ENCODE peak calls at places on chromosomes 6 and 20, in five cellular contexts. B is adrenal gland; L is small intestine; I is CD8-positive, alpha-beta memory T cell; R is sigmoid colon. A is an unnamed sample. For H3K4me1, the result is how much of the 10 kb centered on the place peaks cover.

GRCh38 chr20:46670585-46671584 is 18.4 kb downstream of the TP53RK start:
- DNase-seq in R (no peak), I (no peak), B (no peak), L (no peak), A (no peak)

GRCh38 chr6:116088946-116089345 is 11.7 kb upstream of the NT5DC1 start:
- DNase-seq in I (no peak), L (no peak), B (no peak), R (no peak), A (no peak)

GRCh38 chr6:104606361-104606760 is 253.4 kb downstream of the HACE1 start:
- DNase-seq in I (no peak), R (no peak), L (no peak), B (no peak), A (no peak)

GRCh38 chr6:90905351-90905750 is 318.5 kb upstream of the MAP3K7 start:
- DNase-seq in L (no peak), R (no peak), B (no peak), I (no peak), A (no peak)

GRCh38 chr6:27096834-27097511 is 150.5 kb upstream of the PRSS16 start:
- DNase-seq in R (no peak), B (peak), I (no peak), L (peak), A (peak)

GRCh38 chr6:121319112-121319553 is 15.1 kb downstream of the TBC1D32 start:
- DNase-seq in L (peak), B (no peak), I (no peak), R (no peak), A (no peak)

GRCh38 chr6:89339565-89339964 is 13.0 kb downstream of the UBE2J1 start:
- DNase-seq in B (no peak), R (no peak), L (no peak), I (no peak), A (no peak)

GRCh38 chr20:62735331-62735821 is 26.7 kb downstream of the NTSR1 start:
- DNase-seq in I (no peak), B (no peak), R (no peak), L (no peak), A (no peak)

GRCh38 chr6:127343753-127344659 is 597 bp upstream of the ECHDC1 start:
- DNase-seq in I (no peak), L (peak), B (no peak), R (no peak), A (no peak)

GRCh38 chr6:134813146-134813545 is 136.8 kb downstream of the ALDH8A1 start:
- DNase-seq in R (no peak), L (no peak), B (no peak), I (no peak), A (no peak)

GRCh38 chr6:165439928-165440554 is 130.6 kb upstream of the C6orf118 start:
- DNase-seq in B (no peak), R (no peak), I (no peak), L (peak), A (no peak)

GRCh38 chr6:138622967-138623366 is 123.7 kb upstream of the NHSL1 start:
- DNase-seq in B (no peak), L (no peak), I (no peak), R (no peak), A (no peak)

GRCh38 chr6:125866433-125866832 is 75.7 kb downstream of the NCOA7 start:
- DNase-seq in I (no peak), L (no peak), R (no peak), B (no peak), A (no peak)

GRCh38 chr6:71486466-71486865 is 197.9 kb downstream of the OGFRL1 start:
- DNase-seq in R (no peak), B (no peak), I (no peak), L (no peak), A (no peak)

GRCh38 chr6:26415036-26415614 is 13.1 kb downstream of the BTN3A1 start:
- DNase-seq in L (peak), B (no peak), R (no peak), I (no peak), A (no peak)

GRCh38 chr6:162184465-162184864 is 543.1 kb downstream of the PRKN start:
- DNase-seq in I (no peak), R (no peak), L (no peak), B (no peak), A (no peak)

GRCh38 chr6:132798820-132799538 is 542 bp upstream of the SLC18B1 start:
- DNase-seq in I (peak), L (peak), R (peak), B (peak), A (peak)

GRCh38 chr6:63936399-63936798 is 300.8 kb downstream of the PHF3 start:
- DNase-seq in R (no peak), B (no peak), I (no peak), L (no peak), A (no peak)

GRCh38 chr20:45229264-45230056 is 8.3 kb downstream of the SEMG2 start:
- DNase-seq in L (peak), R (no peak), I (peak), B (no peak), A (peak)

GRCh38 chr6:27672113-27672799 is 199.4 kb upstream of the ZNF184 start:
- DNase-seq in I (no peak), L (peak), R (no peak), B (no peak), A (no peak)

GRCh38 chr6:43475506-43475905 is 1.9 kb upstream of the TJAP1 start:
- DNase-seq in I (no peak), R (no peak), L (no peak), B (no peak), A (no peak)

GRCh38 chr20:34240121-34240520 is 1.1 kb upstream of the ASIP start:
- DNase-seq in L (no peak), B (no peak), I (no peak), R (no peak), A (no peak)

GRCh38 chr6:113994934-113995342 is 24.0 kb upstream of the HDAC2 start:
- DNase-seq in I (no peak), B (peak), L (peak), R (no peak), A (no peak)

GRCh38 chr20:17504326-17504897 is 26.8 kb downstream of the BFSP1 start:
- DNase-seq in L (peak), I (no peak), B (no peak), R (peak), A (no peak)

GRCh38 chr20:346640-347316 is at the start of gene NRSN2:
- DNase-seq in R (peak), L (peak), I (peak), B (peak), A (peak)

DNA sequence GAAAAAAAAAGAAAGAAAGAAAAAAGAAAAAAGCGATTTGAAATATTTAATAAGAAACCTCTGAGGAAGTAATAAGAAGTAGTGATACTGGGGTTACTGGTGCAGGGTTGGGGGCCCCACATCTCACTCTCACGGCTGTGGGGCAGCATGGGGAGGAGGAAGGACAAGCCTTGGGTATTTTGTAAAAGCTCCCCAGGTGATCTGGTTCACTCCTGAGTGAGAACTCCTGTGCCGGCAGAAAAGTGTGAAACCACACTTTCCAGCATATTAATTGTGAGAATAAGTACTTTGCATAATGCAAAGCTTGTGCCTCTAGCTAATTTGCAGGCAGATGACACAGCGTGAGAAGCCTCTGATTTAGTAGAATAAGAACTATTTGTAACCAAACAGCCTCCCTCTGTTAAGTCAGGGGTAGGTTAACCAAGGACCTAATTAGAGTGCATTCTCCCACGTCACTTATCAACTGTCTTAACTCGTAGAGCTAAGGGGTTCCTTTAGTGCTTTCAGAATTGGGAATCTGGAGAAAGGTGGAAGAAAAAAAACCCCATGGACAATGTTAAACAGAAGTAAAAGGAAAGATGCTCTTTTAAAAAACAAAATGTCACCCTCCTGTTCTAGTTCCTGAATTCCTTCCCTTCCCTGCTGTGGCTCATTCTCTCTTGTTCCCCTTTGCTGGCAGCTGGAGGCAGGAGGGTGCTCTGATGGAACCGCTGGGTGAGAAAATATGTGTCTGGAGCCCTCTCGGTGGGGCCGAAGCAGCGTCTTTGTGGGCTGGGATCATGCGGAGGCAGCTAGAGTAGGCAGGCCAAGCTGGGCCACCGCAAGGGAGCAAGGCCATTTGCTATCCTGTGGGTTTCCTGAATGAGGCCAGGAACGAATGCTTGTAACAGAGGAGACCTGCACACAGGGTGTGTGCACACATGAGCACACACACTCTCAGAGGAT is 108.7 kb downstream of the FYN start:
- DNase-seq in L (peak), R (no peak), I (peak), B (no peak), A (no peak)
- H3K4me1 ChIP-seq in L (under half), R (under half), I (half or more), B (under half), A (under half)

GRCh38 chr6:37496951-37497885 is 2.5 kb downstream of the CCDC167 start:
- DNase-seq in I (no peak), L (no peak), B (no peak), R (no peak), A (no peak)
- H3K4me1 ChIP-seq in I (half or more), L (under half), B (under half), R (under half), A (under half)

GRCh38 chr6:21752054-21752811 is 158.7 kb downstream of the SOX4 start:
- DNase-seq in I (no peak), L (no peak), B (no peak), R (no peak), A (no peak)
- H3K4me1 ChIP-seq in I (under half), L (under half), B (under half), R (under half), A (under half)

DNA sequence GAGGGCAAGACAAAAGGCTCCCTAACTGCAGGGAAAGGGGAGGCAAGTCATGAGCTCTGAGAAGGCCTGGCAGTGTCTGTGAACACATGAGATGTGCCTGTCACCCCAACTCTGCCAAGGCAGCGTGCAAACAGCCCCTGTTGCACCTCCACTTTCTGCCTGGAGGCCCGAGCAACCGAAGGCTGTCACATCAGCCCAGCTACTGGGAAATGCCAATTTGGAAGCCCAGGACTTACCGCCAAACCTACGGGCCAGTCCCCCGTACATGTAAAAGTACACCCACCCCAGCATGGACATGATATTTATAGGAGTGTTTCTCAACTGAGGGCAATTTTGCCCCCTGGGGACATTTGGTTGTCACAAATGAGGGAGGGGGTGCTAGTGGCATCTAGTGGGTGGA is 27.3 kb upstream of the RPP40 start:
- DNase-seq in R (no peak), I (no peak), L (no peak), B (no peak), A (no peak)
- H3K4me1 ChIP-seq in R (under half), I (under half), L (under half), B (under half), A (under half)

GRCh38 chr20:48777005-48777404 is 50.8 kb downstream of the PREX1 start:
- DNase-seq in B (no peak), L (no peak), R (no peak), I (peak), A (no peak)
- H3K4me1 ChIP-seq in B (under half), L (under half), R (under half), I (half or more), A (under half)

DNA sequence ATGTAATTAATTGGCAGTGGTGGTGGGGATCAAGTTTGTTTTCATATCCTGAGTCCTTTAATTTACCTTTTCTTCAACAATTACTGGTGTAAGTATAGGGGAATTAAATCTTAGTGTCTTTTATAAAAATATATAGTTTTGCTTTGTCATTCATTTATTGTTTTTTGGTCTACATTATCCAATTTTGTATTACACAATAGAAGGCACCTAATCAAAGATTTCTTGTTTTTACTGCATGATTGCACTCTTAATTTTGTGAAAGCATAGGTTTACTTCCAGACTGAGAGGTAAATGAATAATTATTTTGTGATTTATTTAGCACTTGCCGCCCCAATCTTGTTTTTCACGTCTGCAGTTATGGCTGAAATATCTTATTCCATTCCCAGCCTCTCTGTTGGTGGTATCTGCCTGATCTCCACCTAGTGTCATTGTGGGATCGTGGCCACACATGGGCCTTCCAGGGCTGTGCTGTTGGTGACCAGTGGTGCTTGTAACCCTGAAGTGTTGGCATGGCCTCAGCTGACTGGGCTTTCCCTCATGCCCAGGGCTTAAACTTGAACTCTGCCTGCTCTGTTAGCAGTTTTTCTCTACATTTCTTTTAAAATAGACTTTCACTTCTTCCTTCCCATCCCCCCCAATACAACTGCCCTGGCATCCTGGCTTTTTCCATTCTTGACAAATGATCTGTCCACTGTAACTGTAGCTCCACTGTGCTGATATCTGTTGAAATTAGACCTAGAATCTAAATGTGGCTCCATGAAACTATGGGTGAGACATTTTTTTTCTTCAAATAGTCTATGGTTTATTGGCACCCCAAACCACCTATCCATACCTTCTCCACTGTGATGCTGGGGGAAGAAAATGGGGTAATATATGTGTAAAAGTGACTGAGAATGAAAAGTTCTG is 24.8 kb downstream of the E2F3 start:
- DNase-seq in R (no peak), B (peak), L (no peak), I (no peak), A (no peak)
- H3K4me1 ChIP-seq in R (under half), B (under half), L (under half), I (under half), A (under half)

GRCh38 chr20:41155267-41155666 is 17.9 kb downstream of the PLCG1 start:
- DNase-seq in R (no peak), B (no peak), I (no peak), L (no peak), A (no peak)

GRCh38 chr20:41152108-41152757 is 14.9 kb downstream of the PLCG1 start:
- DNase-seq in I (no peak), R (no peak), B (no peak), L (no peak), A (no peak)

GRCh38 chr20:41151134-41151869 is 14.0 kb downstream of the PLCG1 start:
- DNase-seq in L (no peak), I (no peak), R (no peak), B (no peak), A (no peak)

GRCh38 chr20:41158082-41158625 is 20.8 kb downstream of the PLCG1 start:
- DNase-seq in R (no peak), B (no peak), L (no peak), I (no peak), A (no peak)

DNA sequence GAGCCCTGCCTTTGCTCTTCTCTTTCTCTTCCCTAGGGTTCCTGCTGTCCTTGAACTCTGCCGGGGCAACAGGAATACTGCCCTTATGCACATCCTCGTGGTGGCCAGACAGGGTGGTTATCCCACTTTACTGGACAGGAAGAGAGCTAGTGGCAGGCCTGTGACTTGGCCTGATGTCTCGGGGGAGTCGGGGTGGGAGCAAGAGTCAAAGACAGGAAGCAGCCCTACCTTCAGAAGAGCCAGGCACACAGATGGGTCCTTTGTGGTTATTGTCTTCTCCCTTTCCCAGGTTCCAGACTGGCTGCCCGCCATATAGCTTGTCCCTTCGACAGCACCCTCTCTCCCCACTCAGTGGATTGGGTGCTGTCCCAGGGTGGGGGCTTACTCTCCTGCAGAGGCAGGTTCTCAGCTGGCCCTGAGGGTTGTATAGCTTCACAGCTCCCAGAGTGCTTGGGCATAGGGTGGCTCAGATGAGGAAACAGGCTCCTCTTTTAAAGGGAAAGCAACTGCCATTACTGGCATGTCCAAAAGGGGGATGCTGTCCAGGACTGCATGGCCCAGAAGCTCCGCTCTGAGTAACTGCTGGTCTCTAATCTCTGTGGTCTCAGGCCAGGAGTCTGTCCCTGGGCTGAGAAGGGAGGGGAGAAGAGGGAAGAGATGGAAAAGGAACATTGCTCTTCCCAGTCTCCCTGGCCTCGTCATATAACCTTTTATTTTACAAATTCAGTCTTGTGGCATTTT is 17.3 kb downstream of the PLCG1 start:
- DNase-seq in L (no peak), B (peak), R (no peak), I (no peak), A (no peak)
- H3K4me1 ChIP-seq in L (under half), B (under half), R (under half), I (half or more), A (under half)

GRCh38 chr6:2783188-2783957 is 18.2 kb downstream of the WRNIP1 start:
- DNase-seq in R (no peak), B (no peak), L (peak), I (no peak), A (no peak)

GRCh38 chr6:2784061-2784460 is 18.9 kb downstream of the WRNIP1 start:
- DNase-seq in B (no peak), I (no peak), R (no peak), L (no peak), A (no peak)

GRCh38 chr6:2781685-2782355 is 16.6 kb downstream of the WRNIP1 start:
- DNase-seq in L (no peak), I (no peak), R (no peak), B (no peak), A (no peak)

GRCh38 chr6:2782356-2782708 is 17.1 kb downstream of the WRNIP1 start:
- DNase-seq in L (no peak), R (no peak), B (no peak), I (no peak), A (no peak)

DNA sequence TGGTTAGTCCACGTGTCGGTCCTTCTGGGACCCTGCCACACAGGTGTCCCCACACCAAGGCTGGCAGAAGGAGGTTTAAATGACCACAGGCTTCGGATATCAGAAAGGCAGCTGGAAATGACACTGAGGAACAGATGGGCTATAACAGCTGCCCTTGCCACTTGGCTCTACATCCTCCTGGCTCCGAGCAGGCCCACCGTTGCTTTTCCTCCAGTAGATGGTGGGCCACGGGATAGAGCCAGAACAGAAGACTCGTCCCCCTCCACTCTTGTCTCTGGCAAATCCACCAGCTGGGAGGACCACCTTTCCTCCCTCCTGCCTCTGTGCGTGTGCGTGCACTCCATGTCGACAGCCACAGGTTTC is 17.6 kb downstream of the WRNIP1 start:
- DNase-seq in B (no peak), L (no peak), R (no peak), I (no peak), A (no peak)
- H3K4me1 ChIP-seq in B (under half), L (under half), R (under half), I (under half), A (under half)

DNA sequence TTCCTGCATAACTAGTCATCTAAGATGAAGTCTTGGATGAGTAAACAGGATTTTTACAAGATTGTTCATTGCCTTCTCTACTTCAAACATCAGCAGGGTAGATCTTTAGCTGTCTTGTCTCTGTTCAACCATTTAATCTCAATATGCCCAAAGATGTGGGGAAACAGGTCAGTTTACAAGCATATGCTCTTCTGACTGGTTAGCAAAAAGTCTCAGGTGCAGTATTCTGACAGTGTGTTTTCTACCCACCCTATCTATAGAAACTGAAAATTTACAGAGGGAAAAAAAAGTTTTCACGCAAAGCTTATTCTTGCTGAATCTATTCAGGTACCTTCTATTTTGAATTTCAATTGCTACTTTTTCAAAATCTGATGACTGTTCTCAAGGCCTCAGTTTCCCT is 29.0 kb downstream of the MAP3K5 start:
- DNase-seq in I (no peak), L (no peak), R (no peak), B (no peak), A (no peak)
- H3K4me1 ChIP-seq in I (half or more), L (under half), R (under half), B (half or more), A (under half)